ENCODE peak calls at places on chromosome 1, in nine cellular contexts. Z is A172; C is dermis blood vessel endothelial cell; D is activated CD8-positive, alpha-beta memory T cell treated with anti-CD3 and anti-CD28 coated beads for 48 hours; Q is HFFc6; B is BE2C; M is adrenal gland; H is GM12864; G is NCI-H2171. A is an unnamed sample.

GRCh38 chr1:166855558-166855957 is 16.3 kb downstream of the POGK start:
- DNase-seq in Q (no peak), M (no peak), C (no peak), D (no peak), B (no peak), H (no peak), Z (no peak), G (no peak), A (no peak)

GRCh38 chr1:5811419-5811818 is 180.8 kb downstream of the NPHP4 start:
- DNase-seq in B (no peak), M (no peak), Z (no peak), Q (no peak), G (no peak), H (no peak), C (no peak), D (no peak), A (no peak)

GRCh38 chr1:36083635-36084501 is at the start of gene TEKT2:
- DNase-seq in D (no peak), M (peak), Q (no peak), Z (no peak), H (no peak), G (peak), C (peak), B (peak), A (no peak)

GRCh38 chr1:33349778-33350610 is 29.1 kb upstream of the A3GALT2 start:
- DNase-seq in H (peak), B (peak), M (peak), Q (peak), G (peak), C (peak), D (peak), Z (peak), A (peak)

GRCh38 chr1:32321712-32322291 is 14.2 kb downstream of the MARCKSL1 start:
- DNase-seq in H (no peak), Z (no peak), D (no peak), G (no peak), Q (no peak), M (no peak), C (no peak), B (no peak), A (peak)

GRCh38 chr1:117036018-117036421 is 24.1 kb upstream of the TTF2 start:
- DNase-seq in C (peak), G (no peak), H (no peak), B (no peak), D (no peak), M (no peak), Q (no peak), Z (no peak), A (no peak)

GRCh38 chr1:102588536-102588935 is 519.8 kb downstream of the COL11A1 start:
- DNase-seq in Z (no peak), D (no peak), M (peak), B (peak), Q (peak), C (no peak), H (no peak), G (no peak), A (peak)

GRCh38 chr1:47554901-47555300 is 117.1 kb downstream of the FOXD2 start:
- DNase-seq in M (peak), C (no peak), D (no peak), H (no peak), Q (peak), Z (peak), G (no peak), B (no peak), A (no peak)

GRCh38 chr1:25672763-25673409 is 56.3 kb downstream of the MAN1C1 start:
- DNase-seq in B (no peak), M (no peak), D (no peak), G (no peak), Q (no peak), C (no peak), Z (peak), H (no peak), A (no peak)

GRCh38 chr1:76336951-76337371 is 262.4 kb downstream of the ST6GALNAC3 start:
- DNase-seq in D (no peak), B (peak), M (peak), G (peak), C (no peak), H (no peak), Q (peak), Z (peak), A (no peak)

GRCh38 chr1:224884428-224884827 is 45.0 kb upstream of the DNAH14 start:
- DNase-seq in Z (peak), Q (no peak), D (no peak), G (peak), B (no peak), H (no peak), M (no peak), C (no peak), A (peak)

GRCh38 chr1:2985121-2985561 is 36.1 kb upstream of the ACTRT2 start:
- DNase-seq in D (no peak), H (no peak), Q (no peak), B (no peak), G (peak), Z (no peak), M (no peak), C (no peak), A (no peak)

GRCh38 chr1:180530501-180530900 is 28.1 kb upstream of the ACBD6 start:
- DNase-seq in G (no peak), Z (peak), M (no peak), Q (peak), C (peak), H (no peak), B (no peak), D (no peak), A (no peak)

GRCh38 chr1:97192872-97193572 is 471.4 kb downstream of the PTBP2 start:
- DNase-seq in D (no peak), C (peak), Z (peak), M (peak), G (no peak), H (no peak), Q (peak), B (no peak), A (peak)

GRCh38 chr1:240474133-240474614 is 137.8 kb downstream of the GREM2 start:
- DNase-seq in H (no peak), Q (no peak), G (no peak), C (no peak), M (peak), B (no peak), Z (peak), D (no peak), A (no peak)

GRCh38 chr1:43979528-43980254 is 681 bp downstream of the B4GALT2 start:
- DNase-seq in G (no peak), Z (peak), B (peak), C (peak), Q (peak), D (no peak), M (peak), H (no peak), A (no peak)